ENCODE peak calls at places on chromosomes 11 and 22, in nine cellular contexts. S is activated CD8-positive, alpha-beta memory T cell treated with anti-CD3 and anti-CD28 coated beads for 1 hour; G is naive thymus-derived CD8-positive, alpha-beta T cell; A is NCI-H774; O is myocyte; I is AG08395; D is bronchial epithelial cell; B is heart left ventricle; F is NCI-H460. V is an unnamed sample.

GRCh38 chr22:30609260-30610185 is 2.5 kb downstream of the TCN2 start:
- DNase-seq in S (no peak), G (no peak), A (no peak), O (peak; percentile 91), I (peak; percentile 94), D (peak; percentile 81), B (peak; percentile 58), F (peak; percentile 59), V (no peak)

GRCh38 chr22:18101536-18101935 is 9.1 kb upstream of the TUBA8 start:
- DNase-seq in S (no peak), G (no peak), A (no peak), O (no peak), I (no peak), D (no peak), B (no peak), F (no peak), V (no peak)

GRCh38 chr11:127993788-127994187 is 593.6 kb downstream of the ETS1 start:
- DNase-seq in S (no peak), G (no peak), A (no peak), O (peak; percentile 15), I (no peak), D (no peak), B (no peak), F (no peak), V (no peak)

GRCh38 chr11:72321381-72321996 is 77.5 kb upstream of the PHOX2A start:
- DNase-seq in S (no peak), G (no peak), A (no peak), O (peak; percentile 60), I (peak; percentile 33), D (peak; percentile 75), B (no peak), F (no peak), V (no peak)

GRCh38 chr11:111454561-111455192 is 57.5 kb downstream of the BTG4 start:
- DNase-seq in S (no peak), G (peak; percentile 56), A (peak; percentile 26), O (peak; percentile 70), I (peak; percentile 88), D (peak; percentile 81), B (no peak), F (peak; percentile 11), V (no peak)

GRCh38 chr11:73654482-73655021 is 8.2 kb downstream of the PLEKHB1 start:
- DNase-seq in S (no peak), G (no peak), A (no peak), O (no peak), I (no peak), D (no peak), B (no peak), F (no peak), V (no peak)

GRCh38 chr11:35717520-35717919 is 54.9 kb downstream of the TRIM44 start:
- DNase-seq in S (no peak), G (no peak), A (no peak), O (no peak), I (no peak), D (no peak), B (no peak), F (no peak), V (no peak)

GRCh38 chr22:42473484-42474193 is 41.4 kb upstream of the NFAM1 start:
- DNase-seq in S (no peak), G (peak; percentile 27), A (peak; percentile 5), O (peak; percentile 59), I (peak; percentile 71), D (peak; percentile 67), B (no peak), F (peak; percentile 45), V (peak; percentile 26)

GRCh38 chr11:14309425-14310192 is 49.4 kb downstream of the RRAS2 start:
- DNase-seq in S (no peak), G (no peak), A (no peak), O (no peak), I (no peak), D (no peak), B (no peak), F (no peak), V (no peak)

GRCh38 chr11:119680899-119681370 is 48.1 kb downstream of the NECTIN1 start:
- DNase-seq in S (no peak), G (no peak), A (no peak), O (no peak), I (no peak), D (peak; percentile 47), B (peak; percentile 70), F (no peak), V (no peak)

GRCh38 chr11:1543606-1544263 is 28.3 kb downstream of the DUSP8 start:
- DNase-seq in S (no peak), G (no peak), A (no peak), O (no peak), I (no peak), D (no peak), B (no peak), F (no peak), V (no peak)

GRCh38 chr11:72760543-72761400 is 8.6 kb upstream of the ARAP1 start:
- DNase-seq in S (no peak), G (no peak), A (no peak), O (peak; percentile 75), I (no peak), D (peak; percentile 28), B (no peak), F (no peak), V (no peak)

GRCh38 chr11:57515332-57516060 is at the start of gene SLC43A1:
- DNase-seq in S (no peak), G (peak; percentile 12), A (no peak), O (peak; percentile 72), I (peak; percentile 82), D (no peak), B (peak; percentile 63), F (no peak), V (no peak)

GRCh38 chr11:37115963-37116362 is 517.9 kb upstream of the RAG2 start:
- DNase-seq in S (no peak), G (no peak), A (no peak), O (no peak), I (no peak), D (no peak), B (no peak), F (no peak), V (no peak)

GRCh38 chr11:77819921-77820564 is 479 bp downstream of the RSF1 start:
- DNase-seq in S (peak; percentile 3), G (peak; percentile 34), A (peak; percentile 35), O (peak; percentile 35), I (peak; percentile 18), D (peak; percentile 17), B (peak; percentile 48), F (no peak), V (peak; percentile 11)

GRCh38 chr22:44384981-44385610 is 72.3 kb upstream of the SHISAL1 start:
- DNase-seq in S (no peak), G (no peak), A (no peak), O (no peak), I (no peak), D (no peak), B (no peak), F (no peak), V (no peak)

GRCh38 chr22:22246706-22247105 is 2.1 kb downstream of the VPREB1 start:
- DNase-seq in S (no peak), G (no peak), A (no peak), O (no peak), I (no peak), D (no peak), B (no peak), F (no peak), V (no peak)

GRCh38 chr22:47605886-47606285 is 843.4 kb downstream of the TBC1D22A start:
- DNase-seq in S (no peak), G (no peak), A (no peak), O (no peak), I (no peak), D (no peak), B (peak; percentile 3), F (no peak), V (no peak)

GRCh38 chr22:36726007-36726380 is 22.4 kb upstream of the CACNG2 start:
- DNase-seq in S (no peak), G (no peak), A (no peak), O (no peak), I (no peak), D (no peak), B (no peak), F (no peak), V (no peak)